ENCODE peak calls at places on chromosomes 4 and X, in five cellular contexts. G, M, D, J and Y are unnamed samples.

GRCh38 chr4:5893013-5893580 is at the start of gene CRMP1:
- DNase-seq in G (peak; percentile 94), M (no peak), D (peak; percentile 97), J (no peak), Y (no peak)

GRCh38 chrX:119105826-119106225 is 21.8 kb downstream of the KIAA1210 start:
- DNase-seq in G (no peak), M (peak; percentile 15), D (no peak), J (no peak), Y (no peak)

GRCh38 chr4:186727977-186728519 is 4.4 kb upstream of the FAT1 start:
- DNase-seq in G (peak; percentile 79), M (peak; percentile 40), D (no peak), J (no peak), Y (peak; percentile 59)

GRCh38 chr4:7367361-7367760 is 67.4 kb downstream of the PSAPL1 start:
- DNase-seq in G (no peak), M (no peak), D (no peak), J (no peak), Y (no peak)

GRCh38 chr4:172546782-172547181 is 621.8 kb upstream of the GALNT7 start:
- DNase-seq in G (no peak), M (no peak), D (no peak), J (no peak), Y (no peak)

GRCh38 chr4:113467581-113467980 is 294.0 kb downstream of the CAMK2D start:
- DNase-seq in G (no peak), M (peak; percentile 59), D (no peak), J (no peak), Y (no peak)

GRCh38 chr4:95289028-95289634 is 259.6 kb downstream of the UNC5C start:
- DNase-seq in G (no peak), M (peak; percentile 39), D (no peak), J (no peak), Y (no peak)

GRCh38 chr4:3516836-3517730 is 15.1 kb downstream of the LRPAP1 start:
- DNase-seq in G (no peak), M (no peak), D (no peak), J (no peak), Y (no peak)

GRCh38 chr4:125985856-125986255 is 671.1 kb downstream of the FAT4 start:
- DNase-seq in G (peak; percentile 88), M (no peak), D (no peak), J (no peak), Y (no peak)

GRCh38 chr4:136583567-136583966 is 948.7 kb downstream of the PCDH18 start:
- DNase-seq in G (no peak), M (no peak), D (no peak), J (no peak), Y (no peak)

GRCh38 chrX:10240918-10241317 is 84.1 kb downstream of the CLCN4 start:
- DNase-seq in G (no peak), M (peak; percentile 18), D (no peak), J (no peak), Y (no peak)

GRCh38 chrX:131571348-131571747 is 27.5 kb downstream of the OR13H1 start:
- DNase-seq in G (no peak), M (peak; percentile 43), D (no peak), J (no peak), Y (no peak)

GRCh38 chrX:131564553-131565229 is 20.8 kb downstream of the OR13H1 start:
- DNase-seq in G (no peak), M (peak; percentile 29), D (no peak), J (no peak), Y (no peak)

DNA sequence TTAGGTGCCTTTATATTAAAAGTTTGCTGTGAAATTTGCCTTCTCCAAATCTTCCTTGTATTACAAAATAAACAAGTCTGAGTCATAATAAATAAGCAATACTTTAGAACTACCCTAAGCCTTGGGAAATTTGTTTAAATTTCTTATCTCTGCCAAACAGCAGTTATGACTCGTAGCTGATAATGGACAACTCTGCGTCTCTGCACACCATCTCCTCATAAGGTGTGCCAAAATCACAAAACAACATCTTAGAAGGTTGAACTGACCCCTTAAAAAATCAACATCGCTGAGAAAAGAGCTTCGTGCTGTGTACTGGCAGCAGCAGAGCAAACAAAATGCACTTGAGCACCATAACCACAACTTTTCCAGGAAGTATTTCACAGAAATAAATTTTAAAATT is 22.0 kb downstream of the OR13H1 start:
- DNase-seq in G (no peak), M (peak; percentile 21), D (no peak), J (no peak), Y (no peak)
- H3K4me3 ChIP-seq in G (no peak overlapping the region), M (no peak overlapping the region), D (no peak overlapping the region), J (no peak overlapping the region), Y (no peak overlapping the region)

GRCh38 chr4:70818921-70819320 is 20.8 kb downstream of the GRSF1 start:
- DNase-seq in G (no peak), M (no peak), D (no peak), J (no peak), Y (no peak)

GRCh38 chr4:70816894-70817293 is 22.8 kb downstream of the GRSF1 start:
- DNase-seq in G (no peak), M (no peak), D (no peak), J (no peak), Y (no peak)

GRCh38 chr4:70815370-70815769 is 24.3 kb downstream of the GRSF1 start:
- DNase-seq in G (no peak), M (no peak), D (no peak), J (no peak), Y (no peak)

DNA sequence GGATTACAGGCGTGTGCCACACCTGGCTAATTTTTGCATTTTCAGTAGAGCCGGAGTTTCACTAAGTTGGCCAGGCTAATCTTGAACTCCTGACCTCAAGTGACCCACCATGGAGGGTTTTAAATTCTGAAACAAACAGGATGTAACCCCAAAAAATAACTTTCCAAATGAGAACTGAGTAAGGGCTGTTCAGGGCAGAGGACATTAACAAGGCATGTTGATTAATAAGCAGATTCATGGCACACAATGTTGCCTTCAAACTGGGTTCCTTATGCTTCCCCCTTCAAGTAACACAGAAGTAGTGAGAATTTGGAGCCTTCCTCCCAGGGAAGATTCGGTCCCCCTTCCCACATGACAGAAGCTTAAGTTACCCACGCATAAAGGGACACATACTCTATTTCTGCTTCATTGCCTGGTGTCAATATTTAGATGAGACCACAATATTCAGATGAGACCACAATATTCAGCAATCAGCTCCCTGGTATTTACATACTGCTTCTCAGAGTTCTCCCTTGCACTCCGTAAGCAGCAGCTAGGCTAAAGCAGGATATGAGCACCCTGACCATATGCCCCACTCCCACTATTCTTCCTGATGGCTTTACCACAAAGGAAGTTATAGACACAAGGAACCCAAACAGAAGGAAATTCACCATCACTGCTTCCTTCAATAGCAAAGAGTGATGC is 21.4 kb downstream of the GRSF1 start:
- DNase-seq in G (no peak), M (no peak), D (no peak), J (no peak), Y (no peak)
- H3K9ac ChIP-seq in G (no peak overlapping the region), M (no peak overlapping the region), D (no peak overlapping the region), J (no peak overlapping the region), Y (no peak overlapping the region)

GRCh38 chr4:1226167-1226514 is 22.8 kb downstream of the CTBP1 start:
- DNase-seq in G (no peak), M (no peak), D (no peak), J (no peak), Y (no peak)
- H3K36me3 ChIP-seq in G (peaks cover 48% of the 10 kb centered on the region), M (peaks cover 8% of the 10 kb centered on the region), D (peaks cover 74% of the 10 kb centered on the region), J (peaks cover 2% of the 10 kb centered on the region), Y (peaks cover 31% of the 10 kb centered on the region)

GRCh38 chr4:4866124-4866832 is 6.8 kb downstream of the MSX1 start:
- DNase-seq in G (peak; percentile 77), M (no peak), D (peak; percentile 79), J (no peak), Y (no peak)
- H3K4me3 ChIP-seq in G (peak overlapping the region; percentile 77), M (no peak overlapping the region), D (peak overlapping the region; percentile 19), J (no peak overlapping the region), Y (no peak overlapping the region)

GRCh38 chr4:70657326-70657725 is 9.0 kb downstream of the JCHAIN start:
- DNase-seq in G (no peak), M (no peak), D (no peak), J (no peak), Y (no peak)

GRCh38 chr4:70654605-70655011 is 11.7 kb downstream of the JCHAIN start:
- DNase-seq in G (no peak), M (no peak), D (no peak), J (no peak), Y (no peak)

GRCh38 chr4:70660106-70660505 is 6.2 kb downstream of the JCHAIN start:
- DNase-seq in G (no peak), M (no peak), D (no peak), J (no peak), Y (no peak)
- H3K9ac ChIP-seq in G (no peak overlapping the region), M (no peak overlapping the region), D (no peak overlapping the region), J (no peak overlapping the region), Y (no peak overlapping the region)

DNA sequence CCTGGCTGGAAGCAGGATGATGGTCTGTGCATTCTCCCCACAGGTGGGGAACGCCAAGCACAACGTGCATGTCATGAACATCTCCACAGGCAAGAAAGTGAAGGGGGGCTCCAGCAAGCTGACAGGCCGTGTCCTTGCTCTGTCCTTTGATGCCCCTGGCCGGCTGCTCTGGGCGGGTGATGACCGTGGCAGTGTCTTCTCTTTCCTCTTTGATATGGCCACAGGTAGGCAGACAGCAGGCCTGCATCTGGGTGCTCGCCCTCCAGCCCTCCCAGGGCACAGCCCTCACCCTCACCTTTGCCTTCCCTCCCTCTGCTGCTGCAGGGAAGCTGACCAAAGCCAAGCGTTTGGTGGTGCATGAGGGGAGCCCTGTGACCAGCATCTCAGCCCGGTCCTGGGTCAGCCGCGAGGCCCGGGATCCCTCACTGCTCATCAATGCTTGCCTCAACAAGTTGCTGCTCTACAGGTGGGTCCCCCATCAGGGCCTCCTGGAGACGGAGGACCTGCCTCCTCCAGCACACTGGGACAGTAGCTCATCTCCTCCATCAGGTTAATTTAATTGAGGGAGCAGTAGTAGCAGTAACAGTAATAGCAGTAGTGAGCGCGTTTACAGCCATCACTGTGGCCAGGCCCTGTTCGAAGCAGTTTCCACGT is 4.6 kb downstream of the WDR13 start:
- DNase-seq in G (no peak), M (no peak), D (no peak), J (no peak), Y (no peak)
- H3K36me3 ChIP-seq in G (peaks cover 8% of the 10 kb centered on the region), M (peaks cover 5% of the 10 kb centered on the region), D (peaks cover 20% of the 10 kb centered on the region), J (no peaks in the 10 kb centered on the region), Y (no peaks in the 10 kb centered on the region)